ENCODE peak calls at places on chromosome 1, in ten cellular contexts. P is CD8-positive, alpha-beta T cell; W is AG04450; R is BE2C; V is tibial nerve; Q is pancreas; O is fibroblast of the aortic adventitia; G is right cardiac atrium; Z is HCT116; K is tibial artery. C is an unnamed sample.

GRCh38 chr1:225617479-225617878 is 35.4 kb downstream of the ENAH start:
- DNase-seq in K (no peak), W (no peak), O (no peak), R (no peak), Q (no peak), P (no peak), Z (no peak), G (no peak), V (no peak), C (no peak)

GRCh38 chr1:229718177-229718576 is 92.1 kb downstream of the URB2 start:
- DNase-seq in Q (no peak), G (no peak), Z (no peak), V (no peak), K (no peak), O (no peak), R (no peak), W (no peak), P (no peak), C (no peak)

GRCh38 chr1:194353121-194353520 is 1166.7 kb upstream of the B3GALT2 start:
- DNase-seq in R (no peak), G (no peak), P (no peak), W (no peak), V (no peak), K (no peak), O (no peak), Q (no peak), Z (no peak), C (no peak)

GRCh38 chr1:31690921-31691320 is 12.9 kb downstream of the COL16A1 start:
- DNase-seq in Q (no peak), G (no peak), V (no peak), K (no peak), O (no peak), P (no peak), Z (no peak), R (no peak), W (no peak), C (no peak)

GRCh38 chr1:9909222-9910046 is 635 bp downstream of the CTNNBIP1 start:
- DNase-seq in P (peak; percentile 32), V (no peak), W (no peak), Z (no peak), Q (peak; percentile 34), G (peak; percentile 34), R (no peak), O (no peak), K (peak; percentile 74), C (peak; percentile 17)

GRCh38 chr1:3925762-3926161 is 25.7 kb upstream of the C1orf174 start:
- DNase-seq in P (no peak), O (no peak), R (no peak), G (no peak), Z (no peak), W (no peak), K (no peak), Q (no peak), V (no peak), C (no peak)

GRCh38 chr1:41321277-41321676 is 40.0 kb upstream of the FOXO6 start:
- DNase-seq in G (no peak), W (no peak), P (no peak), O (no peak), R (no peak), K (no peak), Q (no peak), Z (no peak), V (no peak), C (no peak)

GRCh38 chr1:29002792-29003191 is 88.4 kb downstream of the EPB41 start:
- DNase-seq in Q (no peak), Z (no peak), W (no peak), P (no peak), V (no peak), G (no peak), R (no peak), K (no peak), O (no peak), C (no peak)

GRCh38 chr1:62283361-62283760 is 35.9 kb downstream of the KANK4 start:
- DNase-seq in P (no peak), Z (no peak), K (no peak), Q (no peak), G (no peak), W (no peak), O (no peak), V (no peak), R (no peak), C (no peak)

GRCh38 chr1:62282909-62283308 is 36.3 kb downstream of the KANK4 start:
- DNase-seq in V (no peak), P (no peak), G (no peak), Z (no peak), O (no peak), R (no peak), K (no peak), W (no peak), Q (no peak), C (no peak)

GRCh38 chr1:62285984-62286481 is 33.2 kb downstream of the KANK4 start:
- DNase-seq in O (no peak), R (no peak), Z (no peak), G (no peak), V (no peak), P (no peak), W (no peak), K (no peak), Q (peak; percentile 61), C (peak; percentile 47)

GRCh38 chr1:62286778-62287224 is 32.4 kb downstream of the KANK4 start:
- DNase-seq in V (no peak), W (no peak), Q (no peak), K (no peak), Z (no peak), O (no peak), P (no peak), G (no peak), R (no peak), C (peak; percentile 73)

GRCh38 chr1:62285440-62285839 is 33.8 kb downstream of the KANK4 start:
- DNase-seq in K (no peak), P (no peak), G (no peak), Z (no peak), Q (no peak), V (no peak), R (no peak), O (peak; percentile 8), W (no peak), C (no peak)
- H3K4me3 ChIP-seq in K (no peak overlapping the region), P (no peak overlapping the region), G (no peak overlapping the region), Z (no peak overlapping the region), Q (peak overlapping the region; percentile 4), V (no peak overlapping the region), R (no peak overlapping the region), O (no peak overlapping the region), W (no peak overlapping the region), C (no peak overlapping the region)

GRCh38 chr1:200027264-200027823 is at the start of gene NR5A2:
- DNase-seq in Q (no peak), P (no peak), W (no peak), K (no peak), R (no peak), G (no peak), V (no peak), Z (no peak), O (no peak), C (peak; percentile 69)

GRCh38 chr1:200030791-200031190 is 3.3 kb downstream of the NR5A2 start:
- DNase-seq in V (no peak), O (no peak), Q (no peak), R (no peak), Z (no peak), W (no peak), G (no peak), P (no peak), K (no peak), C (no peak)

GRCh38 chr1:200029035-200029623 is 1.6 kb downstream of the NR5A2 start:
- DNase-seq in K (no peak), G (no peak), Z (peak; percentile 4), Q (peak; percentile 82), V (no peak), P (no peak), R (no peak), W (no peak), O (no peak), C (peak; percentile 81)

GRCh38 chr1:200029624-200030074 is 2.1 kb downstream of the NR5A2 start:
- DNase-seq in P (no peak), Z (no peak), O (no peak), G (no peak), R (no peak), W (no peak), K (no peak), V (no peak), Q (peak; percentile 25), C (no peak)

GRCh38 chr1:200028586-200029034 is 1.1 kb downstream of the NR5A2 start:
- DNase-seq in G (no peak), Z (no peak), K (no peak), R (no peak), Q (no peak), V (no peak), W (no peak), P (no peak), O (no peak), C (no peak)
- H3K4me3 ChIP-seq in G (peak overlapping the region; percentile 79), Z (peak overlapping the region; percentile 64), K (peak overlapping the region; percentile 24), R (peak overlapping the region; percentile 21), Q (peak overlapping the region; percentile 72), V (peak overlapping the region; percentile 42), W (peak overlapping the region; percentile 58), P (no peak overlapping the region), O (peak overlapping the region; percentile 56), C (peak overlapping the region; percentile 53)

GRCh38 chr1:212044851-212045250 is 9.3 kb downstream of the DTL start:
- DNase-seq in O (no peak), Z (no peak), W (no peak), R (no peak), V (no peak), P (no peak), Q (no peak), G (no peak), K (no peak), C (no peak)

GRCh38 chr1:212037900-212038299 is 2.4 kb downstream of the DTL start:
- DNase-seq in K (no peak), Z (no peak), O (no peak), G (no peak), Q (no peak), V (no peak), W (no peak), R (no peak), P (no peak), C (no peak)

GRCh38 chr1:212039622-212040021 is 4.1 kb downstream of the DTL start:
- DNase-seq in O (no peak), W (no peak), R (no peak), P (no peak), K (no peak), Z (no peak), G (no peak), V (no peak), Q (no peak), C (no peak)

GRCh38 chr1:212035835-212036605 is 472 bp downstream of the DTL start:
- DNase-seq in P (no peak), Q (no peak), O (no peak), V (no peak), W (no peak), K (no peak), R (no peak), G (no peak), Z (no peak), C (no peak)

DNA sequence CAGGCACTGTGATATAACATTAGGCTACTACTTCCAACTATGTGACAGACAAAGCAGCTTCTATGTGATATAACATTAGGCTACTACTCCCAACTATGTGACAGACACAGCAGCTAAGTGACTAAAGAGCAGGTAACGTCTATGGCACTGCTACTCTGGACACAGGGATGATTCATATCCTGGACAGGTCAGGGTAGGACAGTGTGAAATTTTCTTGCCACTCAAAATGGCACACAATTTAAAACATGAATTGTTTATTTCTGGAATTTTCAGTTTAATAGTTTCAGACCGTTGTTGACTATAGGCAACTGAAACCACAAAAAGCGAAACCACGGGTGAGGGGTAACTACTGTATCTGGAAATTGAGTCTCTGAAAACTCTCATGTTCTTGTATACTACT is 5.1 kb downstream of the DTL start:
- DNase-seq in K (no peak), Z (no peak), Q (no peak), O (no peak), G (no peak), R (no peak), P (no peak), V (no peak), W (no peak), C (no peak)
- H3K4me3 ChIP-seq in K (no peak overlapping the region), Z (no peak overlapping the region), Q (no peak overlapping the region), O (no peak overlapping the region), G (no peak overlapping the region), R (no peak overlapping the region), P (no peak overlapping the region), V (no peak overlapping the region), W (no peak overlapping the region), C (no peak overlapping the region)

GRCh38 chr1:63595435-63595834 is 2.2 kb downstream of the PGM1 start:
- DNase-seq in Z (no peak), O (no peak), P (no peak), K (no peak), W (no peak), R (no peak), V (no peak), G (no peak), Q (no peak), C (no peak)

GRCh38 chr1:63590161-63590560 is 3.0 kb upstream of the PGM1 start:
- DNase-seq in V (no peak), Z (no peak), R (no peak), O (peak; percentile 60), P (no peak), Q (no peak), G (no peak), K (no peak), W (peak; percentile 37), C (no peak)

GRCh38 chr1:63593887-63594617 is 841 bp downstream of the PGM1 start:
- DNase-seq in K (peak; percentile 83), Z (peak; percentile 67), G (peak; percentile 78), Q (peak; percentile 79), R (peak; percentile 17), P (peak; percentile 72), O (peak; percentile 30), W (no peak), V (no peak), C (peak; percentile 54)

GRCh38 chr1:63593303-63593886 is at the start of gene PGM1:
- DNase-seq in V (peak; percentile 51), O (peak; percentile 63), R (peak; percentile 67), P (peak; percentile 76), G (peak; percentile 74), Q (peak; percentile 78), Z (peak; percentile 48), W (peak; percentile 32), K (peak; percentile 76), C (peak; percentile 67)

GRCh38 chr1:63592536-63593302 is 492 bp upstream of the PGM1 start:
- DNase-seq in G (no peak), K (no peak), P (no peak), V (no peak), O (peak; percentile 25), R (no peak), W (no peak), Z (no peak), Q (no peak), C (no peak)
- H3K4me3 ChIP-seq in G (peak overlapping the region; percentile 48), K (peak overlapping the region; percentile 86), P (peak overlapping the region; percentile 99), V (peak overlapping the region; percentile 76), O (peak overlapping the region; percentile 86), R (peak overlapping the region; percentile 70), W (peak overlapping the region; percentile 81), Z (peak overlapping the region; percentile 77), Q (peak overlapping the region; percentile 89), C (peak overlapping the region; percentile 80)